ENCODE peak calls at places on chromosomes 1 and 21, in nine cellular contexts. F is left lobe of liver; T is AG10803; S is activated CD4-positive, CD25-positive, alpha-beta regulatory T cell treated with anti-CD3 and anti-CD28 coated beads, Interleukin-2, amount 50 U/mL, for 16 hours; M is kidney epithelial cell; Q is activated CD4-positive, alpha-beta T cell treated with anti-CD3 and anti-CD28 coated beads for 36 hours; J is ecto neural progenitor cell; H is Kasumi-1; P is T-helper 1 cell. V is an unnamed sample.

GRCh38 chr1:225464851-225465792 is 37.3 kb upstream of the LBR start:
- DNase-seq in H (no peak), J (peak), S (no peak), F (no peak), Q (no peak), M (no peak), T (no peak), P (no peak), V (no peak)

GRCh38 chr1:14897080-14897449 is 256.5 kb upstream of the TMEM51 start:
- DNase-seq in M (no peak), P (no peak), Q (peak), T (peak), F (no peak), J (no peak), S (no peak), H (no peak), V (peak)

GRCh38 chr1:38728176-38728908 is 131.2 kb downstream of the RRAGC start:
- DNase-seq in H (no peak), T (peak), P (no peak), M (peak), F (peak), S (no peak), J (no peak), Q (peak), V (no peak)

GRCh38 chr1:213192026-213192425 is 141.0 kb downstream of the RPS6KC1 start:
- DNase-seq in M (no peak), Q (no peak), H (no peak), P (no peak), T (no peak), S (no peak), J (no peak), F (no peak), V (no peak)

GRCh38 chr21:44614961-44615391 is 3.1 kb downstream of the KRTAP10-8 start:
- DNase-seq in T (no peak), F (no peak), Q (no peak), M (no peak), H (no peak), J (no peak), P (no peak), S (no peak), V (no peak)

GRCh38 chr1:21280011-21280471 is 10.2 kb downstream of the ECE1 start:
- DNase-seq in F (no peak), H (no peak), Q (no peak), T (peak), S (no peak), J (peak), P (no peak), M (no peak), V (no peak)

GRCh38 chr1:105779727-105780126 is 1276.7 kb upstream of the PRMT6 start:
- DNase-seq in F (no peak), T (no peak), P (no peak), Q (no peak), J (no peak), H (no peak), M (no peak), S (no peak), V (no peak)

GRCh38 chr1:112114540-112114939 is 125.1 kb upstream of the KCND3 start:
- DNase-seq in Q (peak), H (no peak), J (no peak), M (no peak), T (no peak), F (no peak), P (no peak), S (no peak), V (no peak)

GRCh38 chr1:109625176-109625575 is 5.5 kb downstream of the AMPD2 start:
- DNase-seq in S (no peak), Q (no peak), J (no peak), T (no peak), F (no peak), M (no peak), H (no peak), P (no peak), V (no peak)

GRCh38 chr1:12141533-12141855 is 25.3 kb upstream of the TNFRSF1B start:
- DNase-seq in P (no peak), H (no peak), S (no peak), M (no peak), J (no peak), F (no peak), Q (no peak), T (no peak), V (no peak)

GRCh38 chr21:46401186-46401910 is 57.3 kb upstream of the DIP2A start:
- DNase-seq in J (no peak), P (no peak), S (no peak), Q (no peak), H (no peak), T (no peak), F (no peak), M (no peak), V (no peak)

GRCh38 chr1:23019851-23020625 is 770 bp downstream of the KDM1A start:
- DNase-seq in S (no peak), Q (peak), F (peak), M (no peak), J (peak), H (peak), T (peak), P (no peak), V (no peak)

GRCh38 chr1:182059936-182060335 is 1.6 kb downstream of the ZNF648 start:
- DNase-seq in T (no peak), M (no peak), F (no peak), J (no peak), S (no peak), P (no peak), H (no peak), Q (no peak), V (no peak)

GRCh38 chr1:159211331-159212136 is 6.9 kb downstream of the ACKR1 start:
- DNase-seq in T (no peak), Q (peak), H (peak), S (peak), P (no peak), J (peak), M (no peak), F (no peak), V (no peak)

GRCh38 chr1:43241352-43241953 is 28.3 kb upstream of the TMEM125 start:
- DNase-seq in F (no peak), S (no peak), M (peak), P (no peak), Q (no peak), H (no peak), J (peak), T (peak), V (no peak)

GRCh38 chr1:228413241-228414010 is 3.2 kb downstream of the TRIM17 start:
- DNase-seq in P (no peak), J (no peak), T (no peak), Q (no peak), F (no peak), M (no peak), S (no peak), H (no peak), V (no peak)

GRCh38 chr21:14797543-14797942 is 251.4 kb upstream of the SAMSN1 start:
- DNase-seq in F (no peak), H (no peak), S (no peak), J (no peak), Q (no peak), M (no peak), P (no peak), T (no peak), V (no peak)

V was measured in MV-4-11.